ENCODE peak calls at places on chromosomes 13 and 19, in four cellular contexts. Q is adrenal gland, D is dorsolateral prefrontal cortex, O is SK-MEL-5. N is an unnamed sample.

GRCh38 chr19:41993612-41994483 is at the start of gene ATP1A3:
- DNase-seq in Q (peak), D (peak), O (peak), N (peak)

GRCh38 chr19:18478545-18479311 is 40.8 kb upstream of the ISYNA1 start:
- DNase-seq in Q (peak), D (no peak), O (peak), N (peak)

GRCh38 chr13:113117335-113117872 is 5.2 kb upstream of the F10 start:
- DNase-seq in Q (no peak), D (peak), O (no peak), N (no peak)

GRCh38 chr19:391726-392374 is 17.1 kb downstream of the C2CD4C start:
- DNase-seq in Q (no peak), D (no peak), O (no peak), N (no peak)

GRCh38 chr13:46321494-46322225 is 65.4 kb downstream of the RUBCNL start:
- DNase-seq in Q (peak), D (peak), O (peak), N (peak)

GRCh38 chr19:7851623-7852500 is 21.8 kb downstream of the EVI5L start:
- DNase-seq in Q (no peak), D (peak), O (peak), N (peak)

GRCh38 chr13:25971077-25971476 is 80.7 kb downstream of the SHISA2 start:
- DNase-seq in Q (no peak), D (no peak), O (no peak), N (no peak)

GRCh38 chr13:38707433-38707832 is 20.6 kb downstream of the FREM2 start:
- DNase-seq in Q (no peak), D (no peak), O (no peak), N (no peak)

GRCh38 chr13:97136418-97136817 is 85.7 kb upstream of the MBNL2 start:
- DNase-seq in Q (no peak), D (no peak), O (peak), N (peak)

GRCh38 chr19:50513746-50514345 is at the start of gene ASPDH:
- DNase-seq in Q (no peak), D (peak), O (no peak), N (no peak)

GRCh38 chr13:32911506-32911905 is 104.7 kb upstream of the KL start:
- DNase-seq in Q (no peak), D (no peak), O (peak), N (peak)

GRCh38 chr13:106561551-106562170 is 6.3 kb downstream of the ARGLU1 start:
- DNase-seq in Q (no peak), D (no peak), O (no peak), N (no peak)

GRCh38 chr13:41512441-41512840 is 55.1 kb downstream of the RGCC start:
- DNase-seq in Q (no peak), D (no peak), O (no peak), N (no peak)

GRCh38 chr19:2624537-2625091 is 77.9 kb downstream of the GNG7 start:
- DNase-seq in Q (no peak), D (no peak), O (no peak), N (no peak)

GRCh38 chr13:50592412-50593145 is 250.9 kb downstream of the DLEU7 start:
- DNase-seq in Q (no peak), D (no peak), O (no peak), N (no peak)

GRCh38 chr13:65417953-65418352 is 1812.2 kb downstream of the PCDH9 start:
- DNase-seq in Q (no peak), D (no peak), O (no peak), N (no peak)

GRCh38 chr13:24288870-24289269 is 20.5 kb upstream of the C1QTNF9 start:
- DNase-seq in Q (no peak), D (no peak), O (no peak), N (no peak)

GRCh38 chr19:17097593-17098126 is 22.1 kb downstream of the MYO9B start:
- DNase-seq in Q (peak), D (no peak), O (no peak), N (no peak)

GRCh38 chr19:46206176-46206575 is 23.4 kb upstream of the IGFL1 start:
- DNase-seq in Q (no peak), D (no peak), O (no peak), N (no peak)

GRCh38 chr13:73365240-73365639 is 306.4 kb downstream of the KLF5 start:
- DNase-seq in Q (no peak), D (no peak), O (no peak), N (no peak)

GRCh38 chr19:39362682-39363657 is 20.7 kb downstream of the SAMD4B start:
- DNase-seq in Q (no peak), D (no peak), O (no peak), N (no peak)

GRCh38 chr13:19607523-19608078 is 25.9 kb upstream of the MPHOSPH8 start:
- DNase-seq in Q (no peak), D (no peak), O (no peak), N (no peak)

GRCh38 chr19:54233941-54234340 is 8.6 kb downstream of the LILRA6 start:
- DNase-seq in Q (no peak), D (no peak), O (no peak), N (no peak)

GRCh38 chr19:1774999-1775772 is 21.9 kb downstream of the ONECUT3 start:
- DNase-seq in Q (no peak), D (no peak), O (peak), N (no peak)

GRCh38 chr19:2055871-2056809 is 5.1 kb upstream of the MKNK2 start:
- DNase-seq in Q (no peak), D (no peak), O (peak), N (no peak)

GRCh38 chr19:39277598-39277997 is 9.4 kb downstream of the IFNL2 start:
- DNase-seq in Q (no peak), D (no peak), O (no peak), N (no peak)

GRCh38 chr13:32528358-32528757 is 10.2 kb downstream of the N4BP2L2 start:
- DNase-seq in Q (no peak), D (no peak), O (no peak), N (no peak)

GRCh38 chr19:35013820-35014754 is 14.0 kb downstream of the GRAMD1A start:
- DNase-seq in Q (no peak), D (no peak), O (no peak), N (no peak)

N was measured in COLO829.